ENCODE peak calls at places on chromosomes 6 and 20, in nine cellular contexts. One of them, this sample, is unnamed.

GRCh38 chr6:118736351-118736750 is 85.0 kb upstream of the CEP85L start:
- DNase-seq in A549: no peak
- DNase-seq in hippocampal formation: no peak
- DNase-seq in substantia nigra: no peak
- DNase-seq in SK-MEL-5: no peak
- DNase-seq in nephron progenitor cell: no peak
- DNase-seq in epithelial cell of prostate: no peak
- DNase-seq in activated naive CD4-positive, alpha-beta T cell: no peak
- DNase-seq in NCI-H146: no peak
- DNase-seq in this sample: no peak

GRCh38 chr6:94341173-94341572 is 921.8 kb upstream of the EPHA7 start:
- DNase-seq in A549: no peak
- DNase-seq in hippocampal formation: no peak
- DNase-seq in substantia nigra: no peak
- DNase-seq in SK-MEL-5: no peak
- DNase-seq in nephron progenitor cell: no peak
- DNase-seq in epithelial cell of prostate: no peak
- DNase-seq in activated naive CD4-positive, alpha-beta T cell: no peak
- DNase-seq in NCI-H146: no peak
- DNase-seq in this sample: no peak

GRCh38 chr20:8155229-8155628 is 23.2 kb downstream of the PLCB1 start:
- DNase-seq in A549: peak; percentile 75
- DNase-seq in hippocampal formation: no peak
- DNase-seq in substantia nigra: no peak
- DNase-seq in SK-MEL-5: no peak
- DNase-seq in nephron progenitor cell: no peak
- DNase-seq in epithelial cell of prostate: no peak
- DNase-seq in activated naive CD4-positive, alpha-beta T cell: no peak
- DNase-seq in NCI-H146: no peak
- DNase-seq in this sample: no peak

GRCh38 chr6:137722749-137723272 is 144.2 kb upstream of the TNFAIP3 start:
- DNase-seq in A549: no peak
- DNase-seq in hippocampal formation: no peak
- DNase-seq in substantia nigra: no peak
- DNase-seq in SK-MEL-5: no peak
- DNase-seq in nephron progenitor cell: no peak
- DNase-seq in epithelial cell of prostate: no peak
- DNase-seq in activated naive CD4-positive, alpha-beta T cell: no peak
- DNase-seq in NCI-H146: no peak
- DNase-seq in this sample: no peak

GRCh38 chr6:119683022-119683421 is 333.5 kb upstream of the MAN1A1 start:
- DNase-seq in A549: no peak
- DNase-seq in hippocampal formation: no peak
- DNase-seq in substantia nigra: no peak
- DNase-seq in SK-MEL-5: no peak
- DNase-seq in nephron progenitor cell: no peak
- DNase-seq in epithelial cell of prostate: no peak
- DNase-seq in activated naive CD4-positive, alpha-beta T cell: no peak
- DNase-seq in NCI-H146: peak; percentile 18
- DNase-seq in this sample: peak; percentile 8

GRCh38 chr20:63206878-63207277 is 9.1 kb downstream of the YTHDF1 start:
- DNase-seq in A549: no peak
- DNase-seq in hippocampal formation: no peak
- DNase-seq in substantia nigra: peak; percentile 44
- DNase-seq in SK-MEL-5: no peak
- DNase-seq in nephron progenitor cell: no peak
- DNase-seq in epithelial cell of prostate: no peak
- DNase-seq in activated naive CD4-positive, alpha-beta T cell: no peak
- DNase-seq in NCI-H146: no peak
- DNase-seq in this sample: peak; percentile 60

GRCh38 chr6:1778693-1779235 is 169.0 kb downstream of the FOXC1 start:
- DNase-seq in A549: no peak
- DNase-seq in hippocampal formation: no peak
- DNase-seq in substantia nigra: no peak
- DNase-seq in SK-MEL-5: no peak
- DNase-seq in nephron progenitor cell: no peak
- DNase-seq in epithelial cell of prostate: no peak
- DNase-seq in activated naive CD4-positive, alpha-beta T cell: no peak
- DNase-seq in NCI-H146: no peak
- DNase-seq in this sample: no peak

GRCh38 chr6:53199156-53199555 is 50.5 kb upstream of the GCM1 start:
- DNase-seq in A549: no peak
- DNase-seq in hippocampal formation: no peak
- DNase-seq in substantia nigra: no peak
- DNase-seq in SK-MEL-5: no peak
- DNase-seq in nephron progenitor cell: no peak
- DNase-seq in epithelial cell of prostate: no peak
- DNase-seq in activated naive CD4-positive, alpha-beta T cell: no peak
- DNase-seq in NCI-H146: no peak
- DNase-seq in this sample: no peak

GRCh38 chr20:40961686-40962640 is 66.7 kb upstream of the TOP1 start:
- DNase-seq in A549: no peak
- DNase-seq in hippocampal formation: no peak
- DNase-seq in substantia nigra: no peak
- DNase-seq in SK-MEL-5: peak; percentile 99
- DNase-seq in nephron progenitor cell: no peak
- DNase-seq in epithelial cell of prostate: no peak
- DNase-seq in activated naive CD4-positive, alpha-beta T cell: no peak
- DNase-seq in NCI-H146: no peak
- DNase-seq in this sample: peak; percentile 29

GRCh38 chr6:113584767-113585166 is 272.4 kb upstream of the MARCKS start:
- DNase-seq in A549: no peak
- DNase-seq in hippocampal formation: no peak
- DNase-seq in substantia nigra: no peak
- DNase-seq in SK-MEL-5: no peak
- DNase-seq in nephron progenitor cell: no peak
- DNase-seq in epithelial cell of prostate: no peak
- DNase-seq in activated naive CD4-positive, alpha-beta T cell: no peak
- DNase-seq in NCI-H146: peak; percentile 58
- DNase-seq in this sample: no peak

GRCh38 chr20:2140561-2140960 is 38.9 kb downstream of the STK35 start:
- DNase-seq in A549: no peak
- DNase-seq in hippocampal formation: no peak
- DNase-seq in substantia nigra: peak; percentile 12
- DNase-seq in SK-MEL-5: peak; percentile 27
- DNase-seq in nephron progenitor cell: no peak
- DNase-seq in epithelial cell of prostate: no peak
- DNase-seq in activated naive CD4-positive, alpha-beta T cell: no peak
- DNase-seq in NCI-H146: no peak
- DNase-seq in this sample: no peak